ENCODE peak calls at places on chromosomes 6 and 20, in ten cellular contexts. One of them, this sample, is unnamed.

GRCh38 chr6:143399176-143399575 is 51.3 kb downstream of the ADAT2 start:
- DNase-seq in endothelial cell: no peak
- DNase-seq in hypothalamus: no peak
- DNase-seq in NCI-H1105: no peak
- DNase-seq in sigmoid colon: no peak
- DNase-seq in NCI-H146: no peak
- DNase-seq in foreskin fibroblast: no peak
- DNase-seq in ascending aorta: no peak
- DNase-seq in lung microvascular endothelial cell: no peak
- DNase-seq in H1: no peak
- DNase-seq in this sample: no peak

GRCh38 chr6:22381810-22382512 is 85.1 kb upstream of the PRL start:
- DNase-seq in endothelial cell: no peak
- DNase-seq in hypothalamus: no peak
- DNase-seq in NCI-H1105: no peak
- DNase-seq in sigmoid colon: no peak
- DNase-seq in foreskin fibroblast: no peak
- DNase-seq in ascending aorta: no peak
- DNase-seq in NCI-H146: no peak
- DNase-seq in H1: no peak
- DNase-seq in lung microvascular endothelial cell: no peak
- DNase-seq in this sample: no peak

GRCh38 chr6:148064406-148065134 is 278.1 kb upstream of the SASH1 start:
- DNase-seq in lung microvascular endothelial cell: peak
- DNase-seq in sigmoid colon: no peak
- DNase-seq in ascending aorta: no peak
- DNase-seq in H1: no peak
- DNase-seq in NCI-H146: no peak
- DNase-seq in foreskin fibroblast: no peak
- DNase-seq in NCI-H1105: no peak
- DNase-seq in hypothalamus: no peak
- DNase-seq in endothelial cell: no peak
- DNase-seq in this sample: no peak

GRCh38 chr6:88251261-88251660 is 85.1 kb upstream of the CNR1 start:
- DNase-seq in foreskin fibroblast: no peak
- DNase-seq in NCI-H146: no peak
- DNase-seq in ascending aorta: no peak
- DNase-seq in H1: no peak
- DNase-seq in sigmoid colon: no peak
- DNase-seq in NCI-H1105: no peak
- DNase-seq in hypothalamus: no peak
- DNase-seq in lung microvascular endothelial cell: no peak
- DNase-seq in endothelial cell: no peak
- DNase-seq in this sample: no peak

GRCh38 chr20:58127731-58128130 is 100.7 kb downstream of the ANKRD60 start:
- DNase-seq in endothelial cell: no peak
- DNase-seq in H1: no peak
- DNase-seq in NCI-H146: no peak
- DNase-seq in foreskin fibroblast: peak
- DNase-seq in sigmoid colon: no peak
- DNase-seq in hypothalamus: no peak
- DNase-seq in ascending aorta: no peak
- DNase-seq in NCI-H1105: no peak
- DNase-seq in lung microvascular endothelial cell: peak
- DNase-seq in this sample: no peak

GRCh38 chr6:102619585-102619984 is 1226.1 kb downstream of the GRIK2 start:
- DNase-seq in NCI-H1105: peak
- DNase-seq in H1: no peak
- DNase-seq in foreskin fibroblast: no peak
- DNase-seq in NCI-H146: peak
- DNase-seq in ascending aorta: no peak
- DNase-seq in endothelial cell: peak
- DNase-seq in hypothalamus: no peak
- DNase-seq in sigmoid colon: no peak
- DNase-seq in lung microvascular endothelial cell: no peak
- DNase-seq in this sample: no peak

GRCh38 chr6:82415820-82416219 is 52.2 kb downstream of the TPBG start:
- DNase-seq in ascending aorta: no peak
- DNase-seq in endothelial cell: no peak
- DNase-seq in H1: no peak
- DNase-seq in hypothalamus: no peak
- DNase-seq in foreskin fibroblast: peak
- DNase-seq in sigmoid colon: no peak
- DNase-seq in NCI-H146: no peak
- DNase-seq in lung microvascular endothelial cell: no peak
- DNase-seq in NCI-H1105: no peak
- DNase-seq in this sample: no peak

GRCh38 chr6:79946242-79946641 is 1.1 kb downstream of the ELOVL4 start:
- DNase-seq in H1: no peak
- DNase-seq in hypothalamus: no peak
- DNase-seq in endothelial cell: peak
- DNase-seq in ascending aorta: no peak
- DNase-seq in foreskin fibroblast: peak
- DNase-seq in NCI-H146: peak
- DNase-seq in sigmoid colon: no peak
- DNase-seq in NCI-H1105: peak
- DNase-seq in lung microvascular endothelial cell: peak
- DNase-seq in this sample: no peak

GRCh38 chr6:15854378-15854777 is 191.6 kb upstream of the DTNBP1 start:
- DNase-seq in NCI-H1105: no peak
- DNase-seq in endothelial cell: no peak
- DNase-seq in ascending aorta: no peak
- DNase-seq in H1: no peak
- DNase-seq in lung microvascular endothelial cell: no peak
- DNase-seq in sigmoid colon: no peak
- DNase-seq in NCI-H146: no peak
- DNase-seq in hypothalamus: no peak
- DNase-seq in foreskin fibroblast: no peak
- DNase-seq in this sample: no peak

GRCh38 chr20:52103911-52104545 is 87.6 kb downstream of the ZFP64 start:
- DNase-seq in hypothalamus: no peak
- DNase-seq in lung microvascular endothelial cell: peak
- DNase-seq in ascending aorta: no peak
- DNase-seq in H1: peak
- DNase-seq in sigmoid colon: peak
- DNase-seq in NCI-H146: no peak
- DNase-seq in NCI-H1105: no peak
- DNase-seq in endothelial cell: peak
- DNase-seq in foreskin fibroblast: peak
- DNase-seq in this sample: no peak

GRCh38 chr6:11685411-11686093 is 93.1 kb downstream of the ADTRP start:
- DNase-seq in ascending aorta: no peak
- DNase-seq in sigmoid colon: no peak
- DNase-seq in foreskin fibroblast: peak
- DNase-seq in H1: no peak
- DNase-seq in lung microvascular endothelial cell: peak
- DNase-seq in hypothalamus: no peak
- DNase-seq in NCI-H1105: no peak
- DNase-seq in NCI-H146: no peak
- DNase-seq in endothelial cell: no peak
- DNase-seq in this sample: no peak

GRCh38 chr6:34573567-34574183 is 17.5 kb upstream of the SPDEF start:
- DNase-seq in ascending aorta: no peak
- DNase-seq in NCI-H146: no peak
- DNase-seq in hypothalamus: no peak
- DNase-seq in foreskin fibroblast: no peak
- DNase-seq in lung microvascular endothelial cell: no peak
- DNase-seq in sigmoid colon: no peak
- DNase-seq in H1: no peak
- DNase-seq in NCI-H1105: no peak
- DNase-seq in endothelial cell: no peak
- DNase-seq in this sample: no peak

GRCh38 chr6:83911278-83911677 is 51.8 kb downstream of the CYB5R4 start:
- DNase-seq in NCI-H1105: no peak
- DNase-seq in endothelial cell: no peak
- DNase-seq in hypothalamus: no peak
- DNase-seq in sigmoid colon: no peak
- DNase-seq in NCI-H146: no peak
- DNase-seq in H1: no peak
- DNase-seq in ascending aorta: no peak
- DNase-seq in foreskin fibroblast: no peak
- DNase-seq in lung microvascular endothelial cell: no peak
- DNase-seq in this sample: no peak

GRCh38 chr6:10391299-10391630 is 23.6 kb downstream of the TFAP2A start:
- DNase-seq in sigmoid colon: no peak
- DNase-seq in foreskin fibroblast: no peak
- DNase-seq in H1: no peak
- DNase-seq in hypothalamus: no peak
- DNase-seq in ascending aorta: no peak
- DNase-seq in lung microvascular endothelial cell: no peak
- DNase-seq in NCI-H146: peak
- DNase-seq in NCI-H1105: no peak
- DNase-seq in endothelial cell: no peak
- DNase-seq in this sample: no peak

GRCh38 chr6:84498905-84499304 is 265.5 kb downstream of the TBX18 start:
- DNase-seq in NCI-H1105: no peak
- DNase-seq in NCI-H146: no peak
- DNase-seq in lung microvascular endothelial cell: peak
- DNase-seq in ascending aorta: no peak
- DNase-seq in H1: no peak
- DNase-seq in foreskin fibroblast: peak
- DNase-seq in hypothalamus: no peak
- DNase-seq in sigmoid colon: no peak
- DNase-seq in endothelial cell: no peak
- DNase-seq in this sample: no peak

GRCh38 chr20:41717464-41717863 is 99.3 kb upstream of the CHD6 start:
- DNase-seq in sigmoid colon: no peak
- DNase-seq in hypothalamus: peak
- DNase-seq in foreskin fibroblast: peak
- DNase-seq in NCI-H146: peak
- DNase-seq in H1: no peak
- DNase-seq in ascending aorta: no peak
- DNase-seq in NCI-H1105: peak
- DNase-seq in endothelial cell: no peak
- DNase-seq in lung microvascular endothelial cell: peak
- DNase-seq in this sample: no peak

GRCh38 chr6:76697585-76697984 is 625.1 kb upstream of the IMPG1 start:
- DNase-seq in lung microvascular endothelial cell: peak
- DNase-seq in ascending aorta: no peak
- DNase-seq in H1: no peak
- DNase-seq in NCI-H1105: no peak
- DNase-seq in hypothalamus: no peak
- DNase-seq in endothelial cell: no peak
- DNase-seq in NCI-H146: no peak
- DNase-seq in sigmoid colon: no peak
- DNase-seq in foreskin fibroblast: peak
- DNase-seq in this sample: no peak

GRCh38 chr6:127547909-127548649 is 28.9 kb upstream of the C6orf58 start:
- DNase-seq in foreskin fibroblast: peak
- DNase-seq in NCI-H146: no peak
- DNase-seq in endothelial cell: no peak
- DNase-seq in NCI-H1105: no peak
- DNase-seq in hypothalamus: no peak
- DNase-seq in ascending aorta: no peak
- DNase-seq in lung microvascular endothelial cell: no peak
- DNase-seq in H1: no peak
- DNase-seq in sigmoid colon: no peak
- DNase-seq in this sample: no peak

GRCh38 chr6:20412674-20413073 is 11.0 kb downstream of the E2F3 start:
- DNase-seq in NCI-H146: no peak
- DNase-seq in ascending aorta: no peak
- DNase-seq in foreskin fibroblast: no peak
- DNase-seq in H1: no peak
- DNase-seq in hypothalamus: no peak
- DNase-seq in endothelial cell: no peak
- DNase-seq in NCI-H1105: no peak
- DNase-seq in lung microvascular endothelial cell: no peak
- DNase-seq in sigmoid colon: no peak
- DNase-seq in this sample: no peak

GRCh38 chr20:56843817-56844216 is 214.7 kb downstream of the TFAP2C start:
- DNase-seq in foreskin fibroblast: peak
- DNase-seq in lung microvascular endothelial cell: no peak
- DNase-seq in ascending aorta: no peak
- DNase-seq in NCI-H146: no peak
- DNase-seq in endothelial cell: no peak
- DNase-seq in NCI-H1105: no peak
- DNase-seq in sigmoid colon: no peak
- DNase-seq in H1: no peak
- DNase-seq in hypothalamus: no peak
- DNase-seq in this sample: no peak

GRCh38 chr6:45163952-45164766 is 164.0 kb upstream of the RUNX2 start:
- DNase-seq in H1: no peak
- DNase-seq in sigmoid colon: no peak
- DNase-seq in endothelial cell: no peak
- DNase-seq in hypothalamus: no peak
- DNase-seq in foreskin fibroblast: no peak
- DNase-seq in NCI-H146: no peak
- DNase-seq in NCI-H1105: no peak
- DNase-seq in ascending aorta: no peak
- DNase-seq in lung microvascular endothelial cell: no peak
- DNase-seq in this sample: no peak

GRCh38 chr20:40643891-40644290 is 45.1 kb downstream of the MAFB start:
- DNase-seq in lung microvascular endothelial cell: peak
- DNase-seq in NCI-H146: no peak
- DNase-seq in sigmoid colon: no peak
- DNase-seq in H1: no peak
- DNase-seq in ascending aorta: no peak
- DNase-seq in endothelial cell: peak
- DNase-seq in hypothalamus: no peak
- DNase-seq in NCI-H1105: no peak
- DNase-seq in foreskin fibroblast: no peak
- DNase-seq in this sample: no peak